ENCODE peak calls at places on chromosomes 13 and 19, in five cellular contexts. V is fibroblast of pulmonary artery; A is SJSA1; R is fibroblast of lung; E is stimulated activated naive CD8-positive, alpha-beta T cell treated with anti-CD3 and anti-CD28 coated beads, Interleukin-15, amount 100 ng/mL, for 72 hours. J is an unnamed sample.

GRCh38 chr19:12092065-12092867 is 27.7 kb downstream of the ZNF844 start:
- DNase-seq in V (peak), A (peak), R (peak), E (peak), J (peak)

GRCh38 chr13:41268764-41269163 is 5.4 kb upstream of the MTRF1 start:
- DNase-seq in V (peak), A (peak), R (peak), E (no peak), J (no peak)

GRCh38 chr13:20814224-20814910 is 40.6 kb upstream of the EEF1AKMT1 start:
- DNase-seq in V (peak), A (peak), R (peak), E (no peak), J (peak)

GRCh38 chr13:113784645-113785024 is 25.6 kb downstream of the TMEM255B start:
- DNase-seq in V (no peak), A (no peak), R (no peak), E (no peak), J (no peak)

GRCh38 chr13:22194106-22194810 is 523.4 kb downstream of the FGF9 start:
- DNase-seq in V (no peak), A (no peak), R (no peak), E (no peak), J (no peak)

GRCh38 chr13:27001705-27002104 is 169.9 kb downstream of the USP12 start:
- DNase-seq in V (no peak), A (no peak), R (no peak), E (no peak), J (no peak)

GRCh38 chr13:37127706-37128241 is 22.3 kb upstream of the CSNK1A1L start:
- DNase-seq in V (peak), A (peak), R (peak), E (no peak), J (peak)

GRCh38 chr13:38662362-38662761 is 24.5 kb upstream of the FREM2 start:
- DNase-seq in V (peak), A (no peak), R (peak), E (no peak), J (no peak)

GRCh38 chr13:93843082-93843481 is 616.5 kb downstream of the GPC6 start:
- DNase-seq in V (no peak), A (no peak), R (no peak), E (no peak), J (no peak)

GRCh38 chr19:38650911-38651584 is 3.6 kb downstream of the ACTN4 start:
- DNase-seq in V (peak), A (peak), R (peak), E (no peak), J (no peak)

GRCh38 chr13:99417151-99417820 is 84.0 kb upstream of the TM9SF2 start:
- DNase-seq in V (no peak), A (no peak), R (no peak), E (no peak), J (no peak)

GRCh38 chr19:5718579-5719273 is 1.2 kb downstream of the LONP1 start:
- DNase-seq in V (peak), A (peak), R (peak), E (peak), J (peak)

GRCh38 chr13:40588101-40588500 is 78.3 kb downstream of the FOXO1 start:
- DNase-seq in V (no peak), A (no peak), R (no peak), E (no peak), J (no peak)

GRCh38 chr19:5128251-5128931 is 159.5 kb downstream of the KDM4B start:
- DNase-seq in V (peak), A (no peak), R (peak), E (no peak), J (no peak)

GRCh38 chr19:56750658-56751057 is 79.1 kb upstream of the ZNF835 start:
- DNase-seq in V (no peak), A (no peak), R (no peak), E (no peak), J (no peak)

J was measured in amniotic stem cell.